ENCODE peak calls at places on chromosomes 5 and 9, in five cellular contexts. C, I, V, H and L are unnamed samples.

GRCh38 chr9:97985058-97985861 is 2.1 kb downstream of the ANP32B start:
- DNase-seq in I (no peak), V (peak), C (peak), H (no peak), L (no peak)

GRCh38 chr5:39274388-39275085 is 55.2 kb upstream of the FYB1 start:
- DNase-seq in C (peak), V (no peak), I (no peak), H (no peak), L (no peak)

GRCh38 chr9:87359264-87359663 is 138.4 kb upstream of the DAPK1 start:
- DNase-seq in V (no peak), I (no peak), H (no peak), C (no peak), L (no peak)

GRCh38 chr9:93123561-93124283 is 10.3 kb downstream of the NINJ1 start:
- DNase-seq in I (no peak), V (no peak), C (no peak), H (no peak), L (peak)

GRCh38 chr9:124286292-124286931 is 28.7 kb downstream of the NEK6 start:
- DNase-seq in V (no peak), C (no peak), I (no peak), H (peak), L (no peak)

GRCh38 chr9:136093995-136094881 is 851 bp downstream of the NACC2 start:
- DNase-seq in C (peak), H (peak), I (no peak), V (no peak), L (peak)

GRCh38 chr9:35731415-35732184 is 395 bp downstream of the TLN1 start:
- DNase-seq in V (no peak), H (peak), I (no peak), C (peak), L (no peak)

GRCh38 chr9:93097496-93098205 is 1.6 kb downstream of the CARD19 start:
- DNase-seq in I (peak), V (no peak), C (no peak), H (no peak), L (no peak)

GRCh38 chr9:137064027-137064879 is 6.1 kb downstream of the SAPCD2 start:
- DNase-seq in V (peak), H (peak), I (no peak), C (no peak), L (peak)

GRCh38 chr5:90015584-90016018 is 394.0 kb downstream of the CETN3 start:
- DNase-seq in H (peak), C (peak), V (no peak), I (no peak), L (no peak)